ENCODE peak calls at places on chromosomes 3 and 15, in four cellular contexts. One of them, this sample, is unnamed.

GRCh38 chr3:4981160-4981687 is 2.0 kb downstream of the BHLHE40 start:
- DNase-seq in K562: no peak
- DNase-seq in HepG2: no peak
- DNase-seq in GM12878: no peak
- DNase-seq in this sample: no peak

GRCh38 chr3:38227989-38228388 is 37.6 kb upstream of the SLC22A13 start:
- DNase-seq in K562: no peak
- DNase-seq in HepG2: no peak
- DNase-seq in GM12878: no peak
- DNase-seq in this sample: no peak

GRCh38 chr3:195549931-195550519 is 6.9 kb upstream of the PPP1R2 start:
- DNase-seq in K562: no peak
- DNase-seq in HepG2: peak
- DNase-seq in GM12878: peak
- DNase-seq in this sample: no peak

GRCh38 chr15:64246364-64247189 is 83.8 kb upstream of the PPIB start:
- DNase-seq in K562: peak
- DNase-seq in HepG2: peak
- DNase-seq in GM12878: peak
- DNase-seq in this sample: no peak

GRCh38 chr3:14000556-14000955 is 120.7 kb upstream of the WNT7A start:
- DNase-seq in K562: no peak
- DNase-seq in HepG2: no peak
- DNase-seq in GM12878: no peak
- DNase-seq in this sample: no peak

GRCh38 chr3:153925826-153926514 is 195.2 kb upstream of the ARHGEF26 start:
- DNase-seq in K562: no peak
- DNase-seq in HepG2: no peak
- DNase-seq in GM12878: no peak
- DNase-seq in this sample: no peak

GRCh38 chr3:83224101-83224868 is 1462.8 kb upstream of the GBE1 start:
- DNase-seq in K562: no peak
- DNase-seq in HepG2: no peak
- DNase-seq in GM12878: no peak
- DNase-seq in this sample: no peak

GRCh38 chr3:171415070-171415469 is 45.1 kb downstream of the TNIK start:
- DNase-seq in K562: no peak
- DNase-seq in HepG2: no peak
- DNase-seq in GM12878: no peak
- DNase-seq in this sample: no peak

GRCh38 chr3:100615684-100616083 is 6.3 kb downstream of the ADGRG7 start:
- DNase-seq in K562: no peak
- DNase-seq in HepG2: no peak
- DNase-seq in GM12878: no peak
- DNase-seq in this sample: no peak

DNA sequence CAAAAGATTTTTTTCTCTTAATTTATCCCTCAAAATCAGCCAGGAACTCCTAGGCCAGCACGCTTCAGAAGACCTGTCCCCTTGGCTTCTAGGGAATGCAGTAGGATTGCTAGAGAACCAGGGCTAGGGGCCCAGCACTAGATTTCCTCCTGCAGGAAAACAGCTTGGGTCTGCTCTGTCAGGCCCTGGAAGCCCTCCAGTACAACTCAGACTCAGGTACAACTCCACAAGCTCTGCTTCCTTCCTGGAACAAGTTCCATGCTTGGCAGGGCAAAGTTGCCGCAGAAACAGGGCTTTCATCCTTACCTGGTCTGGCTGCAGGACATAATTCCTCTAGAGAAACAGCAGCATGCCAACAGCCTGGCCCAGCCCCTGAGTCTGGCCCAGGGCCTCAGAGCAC is 96.1 kb upstream of the CTNNB1 start:
- DNase-seq in K562: no peak
- DNase-seq in HepG2: no peak
- DNase-seq in GM12878: no peak
- DNase-seq in this sample: no peak
- TF ChIP-seq BHLHE40 in K562: no peak
- TF ChIP-seq BHLHE40 in HepG2: no peak
- TF ChIP-seq BHLHE40 in GM12878: no peak
- TF ChIP-seq BHLHE40 in this sample: no peak

GRCh38 chr3:59535791-59536221 is 486.0 kb upstream of the CFAP20DC start:
- DNase-seq in K562: no peak
- DNase-seq in HepG2: no peak
- DNase-seq in GM12878: no peak
- DNase-seq in this sample: no peak
- TF ChIP-seq FOXM1 in K562: no peak
- TF ChIP-seq FOXM1 in HepG2: no peak
- TF ChIP-seq FOXM1 in GM12878: no peak
- TF ChIP-seq FOXM1 in this sample: no peak

GRCh38 chr15:101020451-101020850 is 101.3 kb downstream of the LRRK1 start:
- DNase-seq in K562: no peak
- DNase-seq in HepG2: no peak
- DNase-seq in GM12878: no peak
- DNase-seq in this sample: no peak

GRCh38 chr15:101022306-101022705 is 103.1 kb downstream of the LRRK1 start:
- DNase-seq in K562: no peak
- DNase-seq in HepG2: no peak
- DNase-seq in GM12878: no peak
- DNase-seq in this sample: no peak

GRCh38 chr15:101022876-101023275 is 103.7 kb downstream of the LRRK1 start:
- DNase-seq in K562: no peak
- DNase-seq in HepG2: no peak
- DNase-seq in GM12878: no peak
- DNase-seq in this sample: no peak

GRCh38 chr15:101019351-101019750 is 100.2 kb downstream of the LRRK1 start:
- DNase-seq in K562: no peak
- DNase-seq in HepG2: no peak
- DNase-seq in GM12878: no peak
- DNase-seq in this sample: no peak

GRCh38 chr15:101020945-101021344 is 101.8 kb downstream of the LRRK1 start:
- DNase-seq in K562: no peak
- DNase-seq in HepG2: no peak
- DNase-seq in GM12878: no peak
- DNase-seq in this sample: no peak
- TF ChIP-seq BHLHE40 in K562: no peak
- TF ChIP-seq BHLHE40 in HepG2: no peak
- TF ChIP-seq BHLHE40 in GM12878: no peak
- TF ChIP-seq BHLHE40 in this sample: no peak

DNA sequence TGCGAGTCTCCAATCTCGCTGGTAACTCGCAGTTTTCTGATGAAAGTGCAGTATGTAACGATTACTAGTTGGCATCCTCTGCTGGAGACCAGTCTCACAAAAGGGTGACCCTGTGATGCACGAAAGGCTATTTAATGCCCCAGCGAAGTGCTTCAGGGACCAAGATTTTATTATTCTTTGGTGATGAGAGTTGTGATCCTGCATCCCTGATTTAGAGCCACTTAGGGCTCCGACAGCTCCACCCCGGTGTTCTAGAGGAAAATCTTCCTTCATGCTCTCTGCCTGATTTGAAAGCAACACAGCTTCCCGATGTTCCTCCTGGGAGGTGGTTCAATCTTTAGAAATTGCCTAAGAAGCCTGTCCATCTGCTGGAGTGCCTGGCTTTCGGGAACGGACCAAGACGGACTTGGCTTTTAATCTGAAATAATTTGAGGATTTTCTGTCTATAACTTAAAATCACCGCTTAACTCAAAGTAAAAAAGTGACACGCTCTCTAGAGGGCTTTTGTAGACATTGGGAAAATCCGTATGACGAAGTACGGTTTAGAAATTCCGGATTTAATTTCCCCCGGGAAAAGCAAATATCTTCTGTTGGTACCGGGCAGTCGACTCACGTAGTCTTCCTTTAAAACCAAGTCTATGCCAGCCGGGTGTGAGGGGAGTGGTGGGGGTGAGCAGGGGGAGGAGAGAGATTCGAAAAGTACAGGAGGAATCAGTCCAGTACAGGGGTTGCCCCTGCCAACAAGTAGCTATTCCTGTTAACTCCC is 990 bp upstream of the ALCAM start:
- DNase-seq in K562: no peak
- DNase-seq in HepG2: no peak
- DNase-seq in GM12878: no peak
- DNase-seq in this sample: peak
- TF ChIP-seq FOXM1 in K562: no peak
- TF ChIP-seq FOXM1 in HepG2: no peak
- TF ChIP-seq FOXM1 in GM12878: no peak
- TF ChIP-seq FOXM1 in this sample: no peak

GRCh38 chr3:64548200-64548889 is 139.5 kb downstream of the ADAMTS9 start:
- DNase-seq in K562: no peak
- DNase-seq in HepG2: no peak
- DNase-seq in GM12878: no peak
- DNase-seq in this sample: no peak
- TF ChIP-seq BHLHE40 in K562: no peak
- TF ChIP-seq BHLHE40 in HepG2: no peak
- TF ChIP-seq BHLHE40 in GM12878: no peak
- TF ChIP-seq BHLHE40 in this sample: no peak

GRCh38 chr3:163753033-163753432 is 1325.3 kb downstream of the SI start:
- DNase-seq in K562: no peak
- DNase-seq in HepG2: no peak
- DNase-seq in GM12878: no peak
- DNase-seq in this sample: no peak
- TF ChIP-seq FOXM1 in K562: no peak
- TF ChIP-seq FOXM1 in HepG2: no peak
- TF ChIP-seq FOXM1 in GM12878: no peak
- TF ChIP-seq FOXM1 in this sample: no peak

GRCh38 chr3:114860526-114860925 is 286.6 kb downstream of the ZBTB20 start:
- DNase-seq in K562: no peak
- DNase-seq in HepG2: no peak
- DNase-seq in GM12878: no peak
- DNase-seq in this sample: no peak

GRCh38 chr3:114867359-114867758 is 279.7 kb downstream of the ZBTB20 start:
- DNase-seq in K562: no peak
- DNase-seq in HepG2: no peak
- DNase-seq in GM12878: no peak
- DNase-seq in this sample: no peak

GRCh38 chr3:114861666-114862065 is 285.4 kb downstream of the ZBTB20 start:
- DNase-seq in K562: no peak
- DNase-seq in HepG2: no peak
- DNase-seq in GM12878: no peak
- DNase-seq in this sample: no peak

GRCh38 chr3:114866430-114866829 is 280.7 kb downstream of the ZBTB20 start:
- DNase-seq in K562: no peak
- DNase-seq in HepG2: no peak
- DNase-seq in GM12878: no peak
- DNase-seq in this sample: no peak

DNA sequence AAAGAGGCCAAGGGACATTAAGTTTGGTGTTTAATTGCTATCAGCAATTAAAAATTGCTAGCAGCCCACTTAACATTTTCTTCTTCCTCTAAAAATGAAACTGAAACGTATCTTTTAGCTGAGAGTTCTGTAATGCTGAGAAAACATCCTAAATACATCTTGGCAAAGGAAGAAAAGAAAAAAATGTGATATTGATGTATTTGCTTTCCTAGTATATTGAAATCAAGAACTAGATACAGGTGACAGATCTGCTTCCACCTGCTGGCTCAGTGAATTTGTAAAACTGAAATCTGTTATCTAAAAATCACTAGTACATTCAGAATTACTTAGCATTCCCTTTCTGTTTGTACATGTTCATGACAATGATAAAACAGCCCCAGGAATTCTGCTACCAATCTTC is 283.2 kb downstream of the ZBTB20 start:
- DNase-seq in K562: no peak
- DNase-seq in HepG2: no peak
- DNase-seq in GM12878: no peak
- DNase-seq in this sample: no peak
- TF ChIP-seq BHLHE40 in K562: no peak
- TF ChIP-seq BHLHE40 in HepG2: no peak
- TF ChIP-seq BHLHE40 in GM12878: no peak
- TF ChIP-seq BHLHE40 in this sample: no peak

GRCh38 chr3:196968233-196969000 is at the start of gene PIGZ:
- DNase-seq in K562: peak
- DNase-seq in HepG2: no peak
- DNase-seq in GM12878: no peak
- DNase-seq in this sample: peak

GRCh38 chr3:196967412-196968232 is 1.0 kb downstream of the PIGZ start:
- DNase-seq in K562: no peak
- DNase-seq in HepG2: no peak
- DNase-seq in GM12878: no peak
- DNase-seq in this sample: no peak

GRCh38 chr3:196970547-196971093 is 2.0 kb upstream of the PIGZ start:
- DNase-seq in K562: no peak
- DNase-seq in HepG2: no peak
- DNase-seq in GM12878: no peak
- DNase-seq in this sample: no peak

GRCh38 chr3:196969660-196970546 is 1.3 kb upstream of the PIGZ start:
- DNase-seq in K562: peak
- DNase-seq in HepG2: no peak
- DNase-seq in GM12878: no peak
- DNase-seq in this sample: peak

GRCh38 chr3:196969001-196969659 is 497 bp upstream of the PIGZ start:
- DNase-seq in K562: peak
- DNase-seq in HepG2: no peak
- DNase-seq in GM12878: no peak
- DNase-seq in this sample: peak
- TF ChIP-seq FOXM1 in K562: no peak
- TF ChIP-seq FOXM1 in HepG2: no peak
- TF ChIP-seq FOXM1 in GM12878: no peak
- TF ChIP-seq FOXM1 in this sample: no peak

This sample was measured in HEK293T.